ENCODE peak calls at places on chromosomes 13 and 19, in eight cellular contexts. L, X, I, M, O, F, E and P are unnamed samples.

GRCh38 chr13:114131581-114132418 is 623 bp downstream of the RASA3 start:
- DNase-seq in L (no peak), I (no peak), E (peak), M (peak), O (peak), F (no peak), X (no peak), P (peak)

GRCh38 chr19:16419671-16420394 is 51.9 kb downstream of the EPS15L1 start:
- DNase-seq in F (no peak), E (no peak), L (no peak), X (no peak), I (no peak), O (no peak), M (no peak), P (no peak)

GRCh38 chr13:107121793-107122192 is 553.9 kb upstream of the ARGLU1 start:
- DNase-seq in X (no peak), E (no peak), I (no peak), F (no peak), O (no peak), L (no peak), M (no peak), P (no peak)

GRCh38 chr19:10895920-10896319 is 24.6 kb downstream of the CARM1 start:
- DNase-seq in M (no peak), E (no peak), X (no peak), O (no peak), I (no peak), L (no peak), F (no peak), P (no peak)

GRCh38 chr19:7852851-7853759 is 21.1 kb downstream of the PRR36 start:
- DNase-seq in X (peak), O (peak), E (no peak), I (peak), F (peak), L (peak), M (peak), P (peak)

GRCh38 chr13:35512271-35512920 is 35.9 kb upstream of the MAB21L1 start:
- DNase-seq in I (peak), L (no peak), X (peak), M (peak), O (no peak), F (no peak), E (peak), P (peak)

GRCh38 chr13:104750377-104750776 is 1684.2 kb upstream of the SLC10A2 start:
- DNase-seq in E (no peak), O (no peak), L (no peak), X (no peak), I (no peak), F (no peak), M (peak), P (peak)

GRCh38 chr13:50080856-50081105 is 65.5 kb downstream of the KCNRG start:
- DNase-seq in L (no peak), O (no peak), E (no peak), X (no peak), M (peak), I (peak), F (no peak), P (peak)

GRCh38 chr13:73971481-73971880 is 162.7 kb downstream of the KLF12 start:
- DNase-seq in L (no peak), F (no peak), O (no peak), I (no peak), M (no peak), E (no peak), X (no peak), P (no peak)
- H3K4me3 ChIP-seq in L (no peak), F (no peak), O (no peak), I (no peak), M (no peak), E (no peak), X (no peak), P (no peak)

DNA sequence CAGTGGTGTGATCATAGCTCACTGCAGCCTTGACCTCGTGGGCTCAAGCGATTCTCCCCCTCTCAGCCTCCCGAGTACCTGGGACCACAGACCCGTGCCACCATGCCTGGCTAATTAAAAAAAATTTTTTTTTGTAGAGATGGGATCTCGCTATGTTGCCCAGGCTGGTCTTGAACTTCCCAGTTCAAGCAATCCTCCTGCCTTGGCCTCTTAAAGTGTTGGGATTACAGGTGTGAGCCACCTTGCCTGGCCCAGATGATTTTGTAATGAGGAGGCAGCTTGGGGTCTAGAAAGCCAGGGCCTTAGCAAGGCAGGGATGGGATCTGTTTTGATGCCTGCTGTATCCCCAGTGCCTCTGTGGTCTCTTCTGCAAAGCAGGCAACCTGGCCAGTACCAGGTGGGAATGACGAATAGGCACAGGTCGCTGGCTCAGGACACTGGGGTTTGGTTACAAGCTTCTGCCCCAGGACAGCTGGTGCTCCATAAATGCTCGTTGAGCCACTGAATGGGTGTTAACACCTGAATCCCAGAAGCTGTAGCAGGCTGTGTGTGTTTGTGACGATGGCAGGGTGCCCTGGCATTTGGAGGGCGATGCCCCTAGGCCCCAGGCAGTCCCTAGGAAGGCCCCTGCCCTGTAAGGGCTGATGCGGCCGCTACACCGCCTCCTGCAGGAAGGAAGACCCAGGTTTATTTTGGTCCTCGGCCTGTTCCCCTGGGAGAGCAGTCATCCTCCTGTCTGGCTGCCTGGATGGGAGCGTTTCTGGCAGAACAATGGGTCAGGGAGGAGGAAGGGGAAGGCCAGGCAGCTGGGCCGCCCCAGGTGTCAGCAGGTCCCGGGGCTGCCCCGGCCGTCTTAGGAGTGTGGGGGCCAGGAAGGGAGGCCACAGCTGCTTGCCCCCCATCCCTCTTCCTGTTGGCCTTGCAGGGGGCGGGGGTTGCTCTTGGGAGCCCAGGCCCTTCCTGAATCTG is 8.6 kb downstream of the TNFAIP8L1 start:
- DNase-seq in L (no peak), X (no peak), I (peak), F (no peak), E (no peak), M (peak), O (peak), P (peak)
- TF ChIP-seq CTCF in L (no peak), X (no peak), I (peak), F (no peak), E (no peak), M (peak), O (peak), P (peak)

GRCh38 chr19:46470376-46470775 is 987 bp downstream of the PNMA8A start:
- DNase-seq in F (no peak), L (no peak), E (no peak), O (no peak), I (no peak), X (no peak), M (no peak), P (no peak)
- H3K4me3 ChIP-seq in F (no peak), L (no peak), E (no peak), O (peak), I (no peak), X (no peak), M (no peak), P (no peak)

DNA sequence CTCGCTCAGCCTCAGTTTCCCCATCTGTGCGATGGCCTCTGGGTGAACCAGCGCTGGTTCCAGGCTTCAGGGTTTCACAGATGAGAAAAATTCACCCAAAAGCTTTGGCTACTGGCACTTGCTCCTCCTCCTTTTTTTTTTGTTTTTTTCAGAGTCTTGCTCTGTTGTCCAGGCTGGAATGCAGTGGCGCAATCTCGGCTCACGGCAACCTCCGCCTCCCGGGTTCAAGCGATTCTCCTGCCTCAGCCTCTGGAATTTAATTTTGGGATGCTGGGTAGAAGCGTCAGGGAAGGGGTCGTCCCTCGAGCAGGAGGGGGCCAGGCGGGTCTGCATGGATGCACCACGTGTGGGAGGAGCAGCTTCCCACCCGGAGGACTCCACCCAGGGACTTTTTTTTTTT is 7.0 kb downstream of the PRSS57 start:
- DNase-seq in L (no peak), O (no peak), M (no peak), X (no peak), F (no peak), I (no peak), E (no peak), P (peak)
- TF ChIP-seq CTCF in L (no peak), O (no peak), M (no peak), X (no peak), F (no peak), I (no peak), E (no peak), P (no peak)

GRCh38 chr19:38853214-38853613 is 3.4 kb upstream of the HNRNPL start:
- DNase-seq in E (no peak), L (no peak), M (no peak), I (no peak), F (no peak), X (peak), O (no peak), P (no peak)
- H3K4me3 ChIP-seq in E (no peak), L (no peak), M (peak), I (no peak), F (peak), X (peak), O (peak), P (no peak)

GRCh38 chr19:29323972-29324680 is 111.2 kb upstream of the UQCRFS1 start:
- DNase-seq in O (no peak), M (no peak), L (no peak), I (no peak), E (no peak), F (no peak), X (no peak), P (no peak)
- TF ChIP-seq CTCF in O (no peak), M (no peak), L (no peak), I (no peak), E (no peak), F (no peak), X (no peak), P (no peak)

DNA sequence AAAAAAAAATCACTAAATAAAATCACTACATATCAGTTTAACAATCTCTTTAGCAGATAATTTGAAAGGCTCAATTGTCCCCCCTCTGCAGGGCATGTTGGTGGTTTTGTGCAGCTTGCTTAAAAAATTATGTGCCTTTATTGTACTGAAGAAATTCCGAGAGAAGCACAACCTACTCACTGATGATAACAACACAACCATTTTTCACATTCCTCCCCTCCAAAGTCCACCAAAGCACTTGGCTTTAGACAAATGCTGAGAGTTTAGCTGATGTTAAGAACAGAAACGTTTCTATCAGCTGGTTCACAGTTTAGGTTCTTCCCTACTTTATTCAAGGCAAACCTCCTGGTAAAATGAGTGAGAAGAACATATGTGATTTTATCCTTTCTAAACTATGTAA is 923 bp downstream of the DOCK9 start:
- DNase-seq in X (no peak), M (peak), O (no peak), E (no peak), L (no peak), F (no peak), I (no peak), P (peak)
- H3K4me3 ChIP-seq in X (peak), M (peak), O (peak), E (no peak), L (no peak), F (peak), I (no peak), P (peak)